ENCODE peak calls at places on chromosome 17, in seven cellular contexts. V is astrocyte of the cerebellum, A is A549, H is fibroblast of the aortic adventitia, O is cardiac muscle cell, R is heart right ventricle, I is PC-9. G is an unnamed sample.

GRCh38 chr17:36493956-36494355 is 7.5 kb downstream of the ZNHIT3 start:
- DNase-seq in V (no peak), A (no peak), H (no peak), O (no peak), R (no peak), I (no peak), G (no peak)

GRCh38 chr17:37518816-37519215 is 29.1 kb downstream of the DUSP14 start:
- DNase-seq in V (no peak), A (peak; percentile 29), H (no peak), O (peak; percentile 19), R (no peak), I (no peak), G (no peak)

GRCh38 chr17:79760197-79760906 is 17.6 kb upstream of the CBX2 start:
- DNase-seq in V (no peak), A (no peak), H (no peak), O (no peak), R (no peak), I (no peak), G (no peak)

GRCh38 chr17:67578058-67578457 is 139.7 kb upstream of the NOL11 start:
- DNase-seq in V (no peak), A (no peak), H (no peak), O (no peak), R (no peak), I (no peak), G (no peak)

GRCh38 chr17:82917656-82918345 is 78.0 kb upstream of the ZNF750 start:
- DNase-seq in V (no peak), A (no peak), H (peak; percentile 28), O (peak; percentile 52), R (no peak), I (no peak), G (no peak)

GRCh38 chr17:62064029-62064790 is 868 bp downstream of the MED13 start:
- DNase-seq in V (no peak), A (no peak), H (peak; percentile 30), O (peak; percentile 32), R (no peak), I (peak; percentile 64), G (no peak)

GRCh38 chr17:42116705-42117396 is 4.3 kb downstream of the KAT2A start:
- DNase-seq in V (peak; percentile 62), A (peak; percentile 89), H (peak; percentile 83), O (peak; percentile 87), R (peak; percentile 75), I (peak; percentile 65), G (peak; percentile 65)

GRCh38 chr17:42618442-42619150 is 9.1 kb downstream of the TUBG1 start:
- DNase-seq in V (peak; percentile 13), A (peak; percentile 65), H (no peak), O (no peak), R (peak; percentile 48), I (peak; percentile 79), G (peak; percentile 10)

GRCh38 chr17:58969156-58969555 is 137.5 kb downstream of the TRIM37 start:
- DNase-seq in V (no peak), A (no peak), H (no peak), O (no peak), R (no peak), I (no peak), G (no peak)

GRCh38 chr17:17947966-17948365 is 24.2 kb downstream of the TOM1L2 start:
- DNase-seq in V (no peak), A (no peak), H (no peak), O (no peak), R (no peak), I (peak; percentile 77), G (no peak)

GRCh38 chr17:62186841-62187240 is 121.8 kb upstream of the MED13 start:
- DNase-seq in V (no peak), A (no peak), H (no peak), O (no peak), R (no peak), I (no peak), G (no peak)

GRCh38 chr17:43530303-43531081 is 15.6 kb downstream of the ETV4 start:
- DNase-seq in V (peak; percentile 79), A (no peak), H (peak; percentile 75), O (peak; percentile 95), R (peak; percentile 60), I (no peak), G (peak; percentile 92)

GRCh38 chr17:39800540-39800939 is 62.8 kb downstream of the GRB7 start:
- DNase-seq in V (no peak), A (no peak), H (no peak), O (no peak), R (no peak), I (no peak), G (no peak)

GRCh38 chr17:81700353-81701287 is 2.5 kb upstream of the MRPL12 start:
- DNase-seq in V (no peak), A (no peak), H (no peak), O (no peak), R (no peak), I (no peak), G (no peak)

GRCh38 chr17:48500435-48501426 is 30.1 kb downstream of the HOXB1 start:
- DNase-seq in V (no peak), A (peak; percentile 53), H (peak; percentile 68), O (peak; percentile 69), R (no peak), I (no peak), G (no peak)
- TF ChIP-seq CTCF in V (peak; percentile 14), A (no peak), H (peak; percentile 28), O (peak; percentile 31), R (peak; percentile 7), I (no peak), G (no peak)

GRCh38 chr17:33922971-33923370 is 332.1 kb upstream of the CCL2 start:
- DNase-seq in V (no peak), A (no peak), H (no peak), O (no peak), R (no peak), I (no peak), G (no peak)

GRCh38 chr17:33925650-33926049 is 329.4 kb upstream of the CCL2 start:
- DNase-seq in V (no peak), A (no peak), H (no peak), O (no peak), R (no peak), I (no peak), G (no peak)

GRCh38 chr17:33929181-33929724 is 325.8 kb upstream of the CCL2 start:
- DNase-seq in V (no peak), A (no peak), H (no peak), O (no peak), R (no peak), I (no peak), G (no peak)

GRCh38 chr17:33924105-33924504 is 331.0 kb upstream of the CCL2 start:
- DNase-seq in V (no peak), A (no peak), H (no peak), O (no peak), R (no peak), I (no peak), G (no peak)

DNA sequence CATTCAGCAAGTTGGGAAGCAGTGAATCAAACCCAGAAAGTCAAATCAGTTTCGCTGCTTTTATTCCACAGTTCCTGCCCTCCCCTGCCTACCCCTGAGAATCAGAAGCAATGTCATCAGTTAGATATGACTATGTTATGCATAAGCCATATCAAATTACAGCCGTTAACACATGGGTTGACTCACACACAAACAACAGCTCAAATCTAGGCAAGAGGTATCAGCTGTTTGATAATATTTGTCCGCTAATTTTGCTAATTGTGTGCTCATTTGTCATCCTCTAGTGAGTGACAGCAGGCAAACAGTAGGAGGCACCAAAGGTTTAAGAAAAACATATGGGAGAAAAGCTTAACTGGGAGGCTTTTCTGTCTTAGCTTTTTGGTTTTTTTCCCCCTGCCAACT is 327.4 kb upstream of the CCL2 start:
- DNase-seq in V (no peak), A (no peak), H (no peak), O (peak; percentile 6), R (no peak), I (peak; percentile 40), G (no peak)
- TF ChIP-seq CTCF in V (no peak), A (no peak), H (no peak), O (no peak), R (peak; percentile 53), I (peak; percentile 24), G (no peak)

GRCh38 chr17:13925579-13925978 is 143.7 kb upstream of the COX10 start:
- DNase-seq in V (no peak), A (no peak), H (no peak), O (no peak), R (no peak), I (no peak), G (no peak)
- TF ChIP-seq CTCF in V (no peak), A (no peak), H (no peak), O (peak; percentile 3), R (no peak), I (no peak), G (no peak)

GRCh38 chr17:28727727-28728363 is 743 bp upstream of the NEK8 start:
- DNase-seq in V (no peak), A (peak; percentile 87), H (no peak), O (peak; percentile 34), R (peak; percentile 39), I (peak; percentile 74), G (no peak)
- TF ChIP-seq CTCF in V (peak; percentile 40), A (peak; percentile 36), H (peak; percentile 35), O (peak; percentile 35), R (peak; percentile 33), I (peak; percentile 32), G (no peak)

GRCh38 chr17:72008236-72008874 is 112.5 kb upstream of the SOX9 start:
- DNase-seq in V (no peak), A (no peak), H (peak; percentile 41), O (peak; percentile 8), R (no peak), I (peak; percentile 56), G (no peak)
- TF ChIP-seq CTCF in V (no peak), A (no peak), H (no peak), O (no peak), R (no peak), I (no peak), G (no peak)

GRCh38 chr17:63984651-63985386 is 12.1 kb upstream of the SCN4A start:
- DNase-seq in V (peak; percentile 74), A (peak; percentile 41), H (peak; percentile 94), O (peak; percentile 83), R (peak; percentile 52), I (peak; percentile 63), G (no peak)

GRCh38 chr17:63984206-63984605 is 11.5 kb upstream of the SCN4A start:
- DNase-seq in V (peak; percentile 66), A (no peak), H (peak; percentile 80), O (peak; percentile 72), R (no peak), I (no peak), G (no peak)

GRCh38 chr17:63986842-63987615 is 11.1 kb upstream of the PRR29 start:
- DNase-seq in V (no peak), A (no peak), H (no peak), O (no peak), R (peak; percentile 40), I (no peak), G (no peak)

GRCh38 chr17:63983326-63983725 is 10.6 kb upstream of the SCN4A start:
- DNase-seq in V (no peak), A (no peak), H (no peak), O (no peak), R (peak; percentile 65), I (no peak), G (no peak)

GRCh38 chr17:63985387-63986140 is 12.6 kb upstream of the PRR29 start:
- DNase-seq in V (no peak), A (no peak), H (no peak), O (no peak), R (no peak), I (no peak), G (no peak)
- TF ChIP-seq CTCF in V (no peak), A (no peak), H (no peak), O (no peak), R (no peak), I (no peak), G (no peak)

G was measured in progenitor cell of endocrine pancreas.